ENCODE peak calls at places on chromosomes 6 and 20, in six cellular contexts. One of them, this sample, is unnamed.

GRCh38 chr6:40953486-40953885 is 85.5 kb downstream of the UNC5CL start:
- DNase-seq in fibroblast of the aortic adventitia: peak; percentile 25
- DNase-seq in left ventricle myocardium inferior: no peak
- DNase-seq in foreskin fibroblast: peak; percentile 73
- DNase-seq in body of pancreas: no peak
- DNase-seq in choroid plexus epithelial cell: no peak
- DNase-seq in this sample: no peak

GRCh38 chr6:117076076-117076475 is 189.3 kb upstream of the VGLL2 start:
- DNase-seq in fibroblast of the aortic adventitia: no peak
- DNase-seq in left ventricle myocardium inferior: no peak
- DNase-seq in foreskin fibroblast: no peak
- DNase-seq in body of pancreas: no peak
- DNase-seq in choroid plexus epithelial cell: no peak
- DNase-seq in this sample: no peak

GRCh38 chr20:40189621-40190020 is 499.4 kb downstream of the MAFB start:
- DNase-seq in fibroblast of the aortic adventitia: no peak
- DNase-seq in left ventricle myocardium inferior: no peak
- DNase-seq in foreskin fibroblast: peak; percentile 21
- DNase-seq in body of pancreas: no peak
- DNase-seq in choroid plexus epithelial cell: peak; percentile 16
- DNase-seq in this sample: no peak

GRCh38 chr6:166830185-166830890 is 126.0 kb downstream of the RNASET2 start:
- DNase-seq in fibroblast of the aortic adventitia: no peak
- DNase-seq in left ventricle myocardium inferior: no peak
- DNase-seq in foreskin fibroblast: no peak
- DNase-seq in body of pancreas: no peak
- DNase-seq in choroid plexus epithelial cell: no peak
- DNase-seq in this sample: no peak

GRCh38 chr6:156989159-156989806 is 212.1 kb downstream of the ARID1B start:
- DNase-seq in fibroblast of the aortic adventitia: no peak
- DNase-seq in left ventricle myocardium inferior: no peak
- DNase-seq in foreskin fibroblast: no peak
- DNase-seq in body of pancreas: no peak
- DNase-seq in choroid plexus epithelial cell: no peak
- DNase-seq in this sample: no peak

GRCh38 chr20:50918403-50918802 is 12.8 kb downstream of the ADNP start:
- DNase-seq in fibroblast of the aortic adventitia: peak; percentile 76
- DNase-seq in left ventricle myocardium inferior: no peak
- DNase-seq in foreskin fibroblast: peak; percentile 79
- DNase-seq in body of pancreas: no peak
- DNase-seq in choroid plexus epithelial cell: peak; percentile 55
- DNase-seq in this sample: no peak

GRCh38 chr20:38032585-38033329 is 499 bp downstream of the TTI1 start:
- DNase-seq in fibroblast of the aortic adventitia: no peak
- DNase-seq in left ventricle myocardium inferior: no peak
- DNase-seq in foreskin fibroblast: no peak
- DNase-seq in body of pancreas: peak; percentile 20
- DNase-seq in choroid plexus epithelial cell: no peak
- DNase-seq in this sample: no peak

GRCh38 chr6:124057448-124057847 is 253.8 kb downstream of the NKAIN2 start:
- DNase-seq in fibroblast of the aortic adventitia: no peak
- DNase-seq in left ventricle myocardium inferior: no peak
- DNase-seq in foreskin fibroblast: no peak
- DNase-seq in body of pancreas: no peak
- DNase-seq in choroid plexus epithelial cell: no peak
- DNase-seq in this sample: no peak

GRCh38 chr6:4342407-4343137 is 207.2 kb upstream of the ECI2 start:
- DNase-seq in fibroblast of the aortic adventitia: peak; percentile 20
- DNase-seq in left ventricle myocardium inferior: no peak
- DNase-seq in foreskin fibroblast: peak; percentile 60
- DNase-seq in body of pancreas: no peak
- DNase-seq in choroid plexus epithelial cell: no peak
- DNase-seq in this sample: no peak

GRCh38 chr20:13098720-13099355 is 90.1 kb downstream of the SPTLC3 start:
- DNase-seq in fibroblast of the aortic adventitia: no peak
- DNase-seq in left ventricle myocardium inferior: no peak
- DNase-seq in foreskin fibroblast: no peak
- DNase-seq in body of pancreas: no peak
- DNase-seq in choroid plexus epithelial cell: no peak
- DNase-seq in this sample: no peak

GRCh38 chr20:20083796-20084195 is 31.5 kb downstream of the CFAP61 start:
- DNase-seq in fibroblast of the aortic adventitia: peak; percentile 58
- DNase-seq in left ventricle myocardium inferior: no peak
- DNase-seq in foreskin fibroblast: peak; percentile 30
- DNase-seq in body of pancreas: no peak
- DNase-seq in choroid plexus epithelial cell: peak; percentile 46
- DNase-seq in this sample: no peak

GRCh38 chr6:18997375-18997826 is 610.3 kb downstream of the RNF144B start:
- DNase-seq in fibroblast of the aortic adventitia: peak; percentile 57
- DNase-seq in left ventricle myocardium inferior: no peak
- DNase-seq in foreskin fibroblast: peak; percentile 4
- DNase-seq in body of pancreas: peak; percentile 14
- DNase-seq in choroid plexus epithelial cell: peak; percentile 80
- DNase-seq in this sample: no peak

GRCh38 chr6:38354905-38355304 is 284.8 kb downstream of the BTBD9 start:
- DNase-seq in fibroblast of the aortic adventitia: no peak
- DNase-seq in left ventricle myocardium inferior: no peak
- DNase-seq in foreskin fibroblast: no peak
- DNase-seq in body of pancreas: no peak
- DNase-seq in choroid plexus epithelial cell: no peak
- DNase-seq in this sample: no peak

GRCh38 chr20:57445298-57445697 is 54.1 kb downstream of the RBM38 start:
- DNase-seq in fibroblast of the aortic adventitia: peak; percentile 95
- DNase-seq in left ventricle myocardium inferior: peak; percentile 51
- DNase-seq in foreskin fibroblast: peak; percentile 76
- DNase-seq in body of pancreas: no peak
- DNase-seq in choroid plexus epithelial cell: peak; percentile 14
- DNase-seq in this sample: no peak

GRCh38 chr20:3935956-3936340 is 46.8 kb downstream of the PANK2 start:
- DNase-seq in fibroblast of the aortic adventitia: no peak
- DNase-seq in left ventricle myocardium inferior: no peak
- DNase-seq in foreskin fibroblast: no peak
- DNase-seq in body of pancreas: no peak
- DNase-seq in choroid plexus epithelial cell: no peak
- DNase-seq in this sample: no peak

GRCh38 chr6:56188429-56188828 is 59.0 kb downstream of the COL21A1 start:
- DNase-seq in fibroblast of the aortic adventitia: no peak
- DNase-seq in left ventricle myocardium inferior: no peak
- DNase-seq in foreskin fibroblast: no peak
- DNase-seq in body of pancreas: no peak
- DNase-seq in choroid plexus epithelial cell: no peak
- DNase-seq in this sample: no peak

GRCh38 chr6:19320066-19320465 is 517.1 kb upstream of the ID4 start:
- DNase-seq in fibroblast of the aortic adventitia: no peak
- DNase-seq in left ventricle myocardium inferior: no peak
- DNase-seq in foreskin fibroblast: no peak
- DNase-seq in body of pancreas: no peak
- DNase-seq in choroid plexus epithelial cell: no peak
- DNase-seq in this sample: no peak

GRCh38 chr20:45510242-45510862 is 5.1 kb downstream of the SPINT3 start:
- DNase-seq in fibroblast of the aortic adventitia: peak; percentile 28
- DNase-seq in left ventricle myocardium inferior: no peak
- DNase-seq in foreskin fibroblast: no peak
- DNase-seq in body of pancreas: no peak
- DNase-seq in choroid plexus epithelial cell: no peak
- DNase-seq in this sample: no peak

GRCh38 chr6:10763006-10763405 is 15.4 kb downstream of the TMEM14B start:
- DNase-seq in fibroblast of the aortic adventitia: peak; percentile 35
- DNase-seq in left ventricle myocardium inferior: no peak
- DNase-seq in foreskin fibroblast: peak; percentile 70
- DNase-seq in body of pancreas: no peak
- DNase-seq in choroid plexus epithelial cell: peak; percentile 57
- DNase-seq in this sample: no peak

GRCh38 chr6:152334555-152334954 is 302.6 kb downstream of the SYNE1 start:
- DNase-seq in fibroblast of the aortic adventitia: no peak
- DNase-seq in left ventricle myocardium inferior: no peak
- DNase-seq in foreskin fibroblast: no peak
- DNase-seq in body of pancreas: no peak
- DNase-seq in choroid plexus epithelial cell: no peak
- DNase-seq in this sample: no peak

GRCh38 chr6:133542056-133542821 is 301.1 kb downstream of the EYA4 start:
- DNase-seq in fibroblast of the aortic adventitia: peak; percentile 17
- DNase-seq in left ventricle myocardium inferior: no peak
- DNase-seq in foreskin fibroblast: peak; percentile 22
- DNase-seq in body of pancreas: no peak
- DNase-seq in choroid plexus epithelial cell: peak; percentile 13
- DNase-seq in this sample: no peak

GRCh38 chr20:57473246-57474042 is 51.5 kb downstream of the CTCFL start:
- DNase-seq in fibroblast of the aortic adventitia: no peak
- DNase-seq in left ventricle myocardium inferior: no peak
- DNase-seq in foreskin fibroblast: peak; percentile 16
- DNase-seq in body of pancreas: no peak
- DNase-seq in choroid plexus epithelial cell: peak; percentile 59
- DNase-seq in this sample: peak; percentile 24

GRCh38 chr6:150332939-150333591 is 35.7 kb upstream of the IYD start:
- DNase-seq in fibroblast of the aortic adventitia: no peak
- DNase-seq in left ventricle myocardium inferior: no peak
- DNase-seq in foreskin fibroblast: no peak
- DNase-seq in body of pancreas: no peak
- DNase-seq in choroid plexus epithelial cell: no peak
- DNase-seq in this sample: no peak
- TF ChIP-seq CTCF in fibroblast of the aortic adventitia: no peak
- TF ChIP-seq CTCF in left ventricle myocardium inferior: no peak
- TF ChIP-seq CTCF in foreskin fibroblast: no peak
- TF ChIP-seq CTCF in body of pancreas: no peak
- TF ChIP-seq CTCF in choroid plexus epithelial cell: no peak
- TF ChIP-seq CTCF in this sample: no peak

DNA sequence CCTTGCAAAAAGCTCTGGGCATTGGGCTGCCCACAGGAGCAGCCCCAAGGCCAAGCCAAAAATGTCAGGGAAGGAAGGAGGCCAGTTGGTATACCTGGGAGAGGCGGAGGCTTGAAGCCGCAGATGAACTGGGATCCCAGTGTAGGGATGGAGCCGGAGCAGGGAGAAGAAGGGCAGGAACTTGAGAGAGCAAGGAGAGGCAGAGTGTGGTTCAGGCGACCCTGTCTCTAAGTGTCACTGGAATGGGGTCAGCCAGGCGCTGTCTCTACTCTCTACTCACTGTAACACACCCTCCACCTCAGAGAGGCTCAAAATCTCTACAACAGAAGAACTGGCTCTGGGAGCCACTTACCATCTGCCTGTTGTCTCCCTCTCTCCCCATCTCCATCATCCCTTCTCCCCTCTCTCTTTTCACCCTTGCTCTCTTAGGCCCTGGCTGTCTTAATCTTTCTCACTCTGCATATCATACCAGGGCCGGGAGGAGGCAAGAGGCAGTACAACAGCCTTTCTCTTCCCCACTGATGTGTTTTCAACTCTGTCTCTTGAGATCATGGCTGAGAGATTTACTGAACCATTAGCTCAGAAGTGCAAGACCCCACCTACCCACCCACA is 93.3 kb downstream of the CRYBG1 start:
- DNase-seq in fibroblast of the aortic adventitia: no peak
- DNase-seq in left ventricle myocardium inferior: no peak
- DNase-seq in foreskin fibroblast: no peak
- DNase-seq in body of pancreas: no peak
- DNase-seq in choroid plexus epithelial cell: no peak
- DNase-seq in this sample: no peak
- TF ChIP-seq CTCF in fibroblast of the aortic adventitia: no peak
- TF ChIP-seq CTCF in left ventricle myocardium inferior: no peak
- TF ChIP-seq CTCF in foreskin fibroblast: no peak
- TF ChIP-seq CTCF in body of pancreas: no peak
- TF ChIP-seq CTCF in choroid plexus epithelial cell: no peak
- TF ChIP-seq CTCF in this sample: no peak

GRCh38 chr20:5977223-5977622 is 26.8 kb downstream of the MCM8 start:
- DNase-seq in fibroblast of the aortic adventitia: no peak
- DNase-seq in left ventricle myocardium inferior: no peak
- DNase-seq in foreskin fibroblast: no peak
- DNase-seq in body of pancreas: no peak
- DNase-seq in choroid plexus epithelial cell: no peak
- DNase-seq in this sample: no peak

GRCh38 chr20:5975778-5976177 is 25.3 kb downstream of the MCM8 start:
- DNase-seq in fibroblast of the aortic adventitia: no peak
- DNase-seq in left ventricle myocardium inferior: no peak
- DNase-seq in foreskin fibroblast: no peak
- DNase-seq in body of pancreas: no peak
- DNase-seq in choroid plexus epithelial cell: no peak
- DNase-seq in this sample: no peak

GRCh38 chr20:5977975-5978374 is 27.5 kb downstream of the MCM8 start:
- DNase-seq in fibroblast of the aortic adventitia: no peak
- DNase-seq in left ventricle myocardium inferior: no peak
- DNase-seq in foreskin fibroblast: no peak
- DNase-seq in body of pancreas: no peak
- DNase-seq in choroid plexus epithelial cell: no peak
- DNase-seq in this sample: no peak

GRCh38 chr20:5980720-5981119 is 30.3 kb downstream of the MCM8 start:
- DNase-seq in fibroblast of the aortic adventitia: no peak
- DNase-seq in left ventricle myocardium inferior: no peak
- DNase-seq in foreskin fibroblast: no peak
- DNase-seq in body of pancreas: no peak
- DNase-seq in choroid plexus epithelial cell: no peak
- DNase-seq in this sample: no peak

DNA sequence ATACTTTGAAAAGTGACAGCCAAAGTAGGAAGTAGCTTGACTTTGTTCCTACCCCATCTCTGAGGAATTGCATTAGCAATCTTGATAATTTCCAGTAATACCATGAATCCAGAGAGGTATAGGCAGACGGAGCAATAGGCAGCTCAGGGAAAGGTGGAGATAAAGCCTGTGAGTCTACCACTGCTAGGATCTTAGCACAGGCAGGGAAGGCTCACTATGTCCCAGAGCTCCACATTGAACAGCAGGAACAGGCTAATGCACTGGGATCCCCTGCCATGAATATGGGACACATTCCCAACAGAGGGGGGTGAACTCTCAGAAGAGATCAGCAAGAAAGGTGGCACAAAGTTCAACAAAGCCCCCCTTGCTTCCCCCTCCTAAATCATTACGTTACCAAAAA is 30.7 kb downstream of the MCM8 start:
- DNase-seq in fibroblast of the aortic adventitia: no peak
- DNase-seq in left ventricle myocardium inferior: no peak
- DNase-seq in foreskin fibroblast: no peak
- DNase-seq in body of pancreas: no peak
- DNase-seq in choroid plexus epithelial cell: no peak
- DNase-seq in this sample: no peak
- TF ChIP-seq CTCF in fibroblast of the aortic adventitia: no peak
- TF ChIP-seq CTCF in left ventricle myocardium inferior: no peak
- TF ChIP-seq CTCF in foreskin fibroblast: no peak
- TF ChIP-seq CTCF in body of pancreas: no peak
- TF ChIP-seq CTCF in choroid plexus epithelial cell: no peak
- TF ChIP-seq CTCF in this sample: no peak

GRCh38 chr20:36663026-36663425 is 17.0 kb upstream of the SLA2 start:
- DNase-seq in fibroblast of the aortic adventitia: no peak
- DNase-seq in left ventricle myocardium inferior: no peak
- DNase-seq in foreskin fibroblast: no peak
- DNase-seq in body of pancreas: no peak
- DNase-seq in choroid plexus epithelial cell: peak; percentile 14
- DNase-seq in this sample: no peak

GRCh38 chr20:36670665-36671357 is 24.8 kb upstream of the SLA2 start:
- DNase-seq in fibroblast of the aortic adventitia: no peak
- DNase-seq in left ventricle myocardium inferior: no peak
- DNase-seq in foreskin fibroblast: no peak
- DNase-seq in body of pancreas: no peak
- DNase-seq in choroid plexus epithelial cell: no peak
- DNase-seq in this sample: no peak

GRCh38 chr20:36666181-36666740 is 20.3 kb upstream of the SLA2 start:
- DNase-seq in fibroblast of the aortic adventitia: peak; percentile 60
- DNase-seq in left ventricle myocardium inferior: no peak
- DNase-seq in foreskin fibroblast: peak; percentile 35
- DNase-seq in body of pancreas: no peak
- DNase-seq in choroid plexus epithelial cell: peak; percentile 60
- DNase-seq in this sample: no peak
- TF ChIP-seq CTCF in fibroblast of the aortic adventitia: peak; percentile 26
- TF ChIP-seq CTCF in left ventricle myocardium inferior: peak; percentile 33
- TF ChIP-seq CTCF in foreskin fibroblast: no peak
- TF ChIP-seq CTCF in body of pancreas: no peak
- TF ChIP-seq CTCF in choroid plexus epithelial cell: peak; percentile 37
- TF ChIP-seq CTCF in this sample: no peak